ENCODE peak calls at places on chromosomes 11 and 22, in nine cellular contexts. K is astrocyte of the cerebellum, U is ovary, N is progenitor cell of endocrine pancreas, H is retinal pigment epithelial cell, V is brain microvascular endothelial cell, T is cardiac muscle cell, Y is Calu3, S is AG04449. L is an unnamed sample.

GRCh38 chr11:65141896-65142494 is 7.7 kb upstream of the SYVN1 start:
- DNase-seq in N (no peak), U (peak), V (no peak), T (no peak), K (no peak), S (no peak), H (no peak), Y (no peak), L (no peak)

GRCh38 chr11:101470414-101470813 is 113.4 kb downstream of the TRPC6 start:
- DNase-seq in K (no peak), Y (no peak), U (no peak), T (no peak), S (no peak), V (no peak), N (no peak), H (no peak), L (no peak)

GRCh38 chr11:14125529-14125928 is 163.0 kb downstream of the SPON1 start:
- DNase-seq in K (no peak), S (no peak), H (no peak), N (no peak), T (no peak), V (no peak), Y (peak), U (no peak), L (no peak)

GRCh38 chr11:48272551-48273080 is 9.0 kb downstream of the OR4X1 start:
- DNase-seq in S (no peak), N (no peak), U (no peak), T (no peak), Y (no peak), H (no peak), K (no peak), V (no peak), L (no peak)

GRCh38 chr11:43923327-43924111 is 18.9 kb upstream of the C11orf96 start:
- DNase-seq in U (peak), T (no peak), H (no peak), N (no peak), K (no peak), V (peak), Y (no peak), S (no peak), L (no peak)

GRCh38 chr11:57287884-57288283 is 36.9 kb downstream of the TNKS1BP1 start:
- DNase-seq in N (no peak), K (no peak), Y (no peak), S (no peak), V (no peak), H (no peak), T (no peak), U (no peak), L (no peak)

GRCh38 chr11:31361743-31362142 is 7.8 kb downstream of the DCDC1 start:
- DNase-seq in H (no peak), N (no peak), T (no peak), Y (no peak), S (no peak), U (no peak), V (no peak), K (no peak), L (no peak)

GRCh38 chr11:96055706-96056387 is 131.9 kb upstream of the MTMR2 start:
- DNase-seq in H (no peak), N (no peak), S (no peak), Y (peak), U (no peak), K (no peak), T (no peak), V (peak), L (no peak)

GRCh38 chr22:27022256-27022655 is 364.9 kb downstream of the MIAT start:
- DNase-seq in N (no peak), H (no peak), T (no peak), K (no peak), S (no peak), U (no peak), V (no peak), Y (peak), L (peak)

GRCh38 chr11:19723572-19724342 is 11.1 kb downstream of the NAV2 start:
- DNase-seq in U (no peak), S (no peak), V (peak), H (no peak), T (no peak), Y (peak), K (no peak), N (no peak), L (no peak)

GRCh38 chr11:72226701-72227100 is 2.1 kb downstream of the INPPL1 start:
- DNase-seq in V (no peak), U (no peak), N (no peak), S (no peak), H (no peak), K (no peak), Y (no peak), T (no peak), L (no peak)

GRCh38 chr11:119388103-119388502 is 6.6 kb upstream of the USP2 start:
- DNase-seq in N (no peak), T (no peak), U (no peak), Y (no peak), H (no peak), S (no peak), K (no peak), V (no peak), L (no peak)

GRCh38 chr22:17896552-17896951 is 122.3 kb upstream of the BID start:
- DNase-seq in N (peak), Y (no peak), T (peak), K (no peak), H (no peak), V (no peak), U (no peak), S (no peak), L (no peak)

GRCh38 chr11:71207996-71208774 is 44.2 kb downstream of the SHANK2 start:
- DNase-seq in K (no peak), Y (no peak), H (no peak), T (no peak), V (no peak), S (no peak), N (no peak), U (no peak), L (no peak)

GRCh38 chr11:35136311-35136710 is 2.7 kb upstream of the CD44 start:
- DNase-seq in K (no peak), H (no peak), S (no peak), U (no peak), T (no peak), V (no peak), N (no peak), Y (no peak), L (no peak)

GRCh38 chr11:122937978-122938377 is 43.7 kb downstream of the BSX start:
- DNase-seq in U (no peak), S (no peak), T (no peak), V (no peak), H (no peak), Y (no peak), N (no peak), K (no peak), L (no peak)

GRCh38 chr11:75184757-75185156 is 33.9 kb downstream of the SLCO2B1 start:
- DNase-seq in H (no peak), S (no peak), T (no peak), Y (no peak), K (no peak), U (no peak), N (no peak), V (no peak), L (no peak)

GRCh38 chr11:69269388-69269787 is 24.6 kb upstream of the MYEOV start:
- DNase-seq in K (no peak), H (no peak), N (no peak), T (no peak), V (no peak), U (no peak), Y (no peak), S (no peak), L (no peak)

GRCh38 chr22:49056301-49056700 is 771.4 kb downstream of the BRD1 start:
- DNase-seq in V (no peak), U (no peak), S (no peak), T (no peak), H (no peak), N (no peak), Y (no peak), K (no peak), L (no peak)

GRCh38 chr11:77191823-77192495 is 63.9 kb downstream of the MYO7A start:
- DNase-seq in U (peak), K (no peak), Y (peak), N (peak), V (peak), S (no peak), H (no peak), T (peak), L (no peak)

GRCh38 chr11:27717377-27717776 is 17.1 kb upstream of the BDNF start:
- DNase-seq in T (no peak), Y (no peak), S (no peak), H (no peak), K (no peak), V (no peak), U (no peak), N (no peak), L (no peak)

GRCh38 chr11:119752946-119753345 is 23.9 kb upstream of the NECTIN1 start:
- DNase-seq in S (no peak), V (no peak), N (no peak), K (no peak), T (no peak), H (no peak), Y (no peak), U (no peak), L (no peak)

DNA sequence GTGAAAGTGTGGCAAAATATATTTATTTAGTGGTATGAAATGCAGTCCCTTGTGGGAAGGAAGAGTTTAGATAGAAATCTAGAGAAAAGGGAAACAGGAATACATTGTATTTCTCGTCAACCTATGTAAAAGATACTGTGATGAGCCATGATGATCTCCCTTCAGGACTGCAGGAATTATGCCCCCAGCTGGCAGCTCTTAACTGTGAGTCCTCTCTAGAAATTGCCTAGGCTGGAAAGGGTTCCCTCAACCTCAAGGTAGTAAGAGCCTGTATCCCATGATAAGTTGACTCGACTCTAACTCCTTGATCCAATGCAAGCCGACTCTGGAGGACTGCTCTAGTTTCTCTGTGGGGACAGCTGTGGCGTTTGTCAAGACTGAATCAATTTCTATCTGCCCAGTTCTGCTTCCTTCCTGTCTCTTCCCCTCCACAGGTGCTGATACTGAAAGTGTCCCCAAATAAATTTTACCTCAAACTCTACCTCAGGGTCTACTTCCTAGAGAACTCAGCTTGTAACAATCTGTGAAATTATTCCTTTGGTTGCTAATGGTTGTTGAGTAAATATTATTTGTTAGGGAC is 897.3 kb downstream of the METTL15 start:
- DNase-seq in H (no peak), T (no peak), K (no peak), Y (no peak), V (no peak), S (no peak), N (no peak), U (no peak), L (no peak)
- TF ChIP-seq CTCF in H (peak), T (no peak), K (no peak), Y (no peak), V (peak), S (no peak), N (no peak), U (no peak), L (peak)

GRCh38 chr11:12122083-12122482 is 11.7 kb downstream of the MICAL2 start:
- DNase-seq in H (no peak), T (no peak), V (no peak), K (no peak), N (no peak), S (no peak), U (no peak), Y (peak), L (no peak)
- TF ChIP-seq CTCF in H (peak), T (peak), V (peak), K (peak), N (peak), S (peak), U (no peak), Y (peak), L (peak)

GRCh38 chr11:1309498-1310314 is at the start of gene TOLLIP:
- DNase-seq in N (peak), K (peak), S (peak), V (peak), Y (peak), H (peak), T (peak), U (peak), L (no peak)
- TF ChIP-seq CTCF in N (no peak), K (peak), S (peak), V (peak), Y (no peak), H (peak), T (peak), U (peak), L (peak)

GRCh38 chr11:60168306-60168705 is 14.6 kb downstream of the MS4A6A start:
- DNase-seq in S (no peak), K (no peak), N (no peak), V (no peak), Y (peak), U (no peak), T (no peak), H (no peak), L (no peak)

GRCh38 chr11:60172011-60172410 is 10.9 kb downstream of the MS4A6A start:
- DNase-seq in K (no peak), N (no peak), Y (no peak), V (no peak), S (no peak), U (no peak), T (no peak), H (no peak), L (no peak)

GRCh38 chr11:60170566-60170965 is 12.3 kb downstream of the MS4A6A start:
- DNase-seq in V (no peak), S (no peak), U (no peak), Y (peak), H (no peak), K (no peak), N (no peak), T (no peak), L (no peak)

GRCh38 chr11:60165946-60166345 is 16.9 kb downstream of the MS4A6A start:
- DNase-seq in N (no peak), S (no peak), V (no peak), U (no peak), Y (no peak), H (no peak), K (no peak), T (no peak), L (no peak)

DNA sequence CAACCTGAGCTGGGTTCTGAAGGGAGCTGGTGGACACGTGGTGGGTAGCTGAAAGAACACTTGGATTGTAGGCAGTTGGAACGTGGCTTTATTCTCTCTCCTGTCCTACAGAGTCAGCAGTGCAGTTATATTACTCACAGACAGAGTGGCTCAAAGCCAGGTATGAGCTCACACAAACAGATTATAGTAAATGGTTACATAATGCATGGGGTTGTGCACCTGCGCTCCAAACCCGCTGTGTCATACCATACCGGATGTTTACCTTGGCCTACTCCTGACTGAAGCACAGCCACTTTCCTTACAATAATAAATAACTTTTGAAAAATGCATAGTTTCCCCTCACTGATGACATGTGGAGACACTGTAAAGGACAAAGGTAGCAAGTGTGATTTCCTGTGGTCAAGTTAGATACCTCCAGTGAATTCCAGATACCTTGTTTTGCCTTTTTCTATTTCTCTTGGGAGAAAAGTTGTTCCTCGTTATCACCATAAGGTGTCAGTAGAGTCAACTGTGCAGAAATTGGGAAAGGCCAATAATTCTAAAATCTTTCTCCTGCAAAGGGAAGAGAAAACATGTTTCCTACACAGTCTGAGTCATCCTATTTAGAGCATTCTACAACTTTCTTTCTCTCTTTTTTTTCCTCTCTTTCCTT is 13.5 kb downstream of the MS4A6A start:
- DNase-seq in H (no peak), S (no peak), N (no peak), U (peak), Y (peak), K (no peak), T (no peak), V (peak), L (peak)
- TF ChIP-seq CTCF in H (peak), S (no peak), N (peak), U (no peak), Y (peak), K (no peak), T (peak), V (peak), L (peak)

GRCh38 chr11:90947930-90948329 is 725.1 kb upstream of the CHORDC1 start:
- DNase-seq in K (no peak), V (no peak), H (no peak), Y (no peak), T (no peak), S (no peak), N (no peak), U (no peak), L (no peak)
- TF ChIP-seq CTCF in K (no peak), V (no peak), H (peak), Y (no peak), T (no peak), S (no peak), N (no peak), U (no peak), L (no peak)

GRCh38 chr22:37907036-37907954 is 1.2 kb downstream of the MICALL1 start:
- DNase-seq in H (no peak), V (no peak), T (no peak), S (no peak), N (no peak), K (no peak), Y (no peak), U (no peak), L (no peak)

GRCh38 chr22:37904572-37905533 is 1.2 kb upstream of the MICALL1 start:
- DNase-seq in K (peak), N (no peak), T (peak), H (peak), U (peak), V (peak), Y (peak), S (peak), L (peak)

GRCh38 chr22:37909756-37910155 is 3.7 kb downstream of the MICALL1 start:
- DNase-seq in T (no peak), S (no peak), N (no peak), K (no peak), Y (no peak), V (no peak), U (no peak), H (no peak), L (no peak)

GRCh38 chr22:37906364-37907008 is 389 bp downstream of the MICALL1 start:
- DNase-seq in K (no peak), V (no peak), S (no peak), T (peak), N (no peak), U (no peak), H (no peak), Y (peak), L (no peak)

DNA sequence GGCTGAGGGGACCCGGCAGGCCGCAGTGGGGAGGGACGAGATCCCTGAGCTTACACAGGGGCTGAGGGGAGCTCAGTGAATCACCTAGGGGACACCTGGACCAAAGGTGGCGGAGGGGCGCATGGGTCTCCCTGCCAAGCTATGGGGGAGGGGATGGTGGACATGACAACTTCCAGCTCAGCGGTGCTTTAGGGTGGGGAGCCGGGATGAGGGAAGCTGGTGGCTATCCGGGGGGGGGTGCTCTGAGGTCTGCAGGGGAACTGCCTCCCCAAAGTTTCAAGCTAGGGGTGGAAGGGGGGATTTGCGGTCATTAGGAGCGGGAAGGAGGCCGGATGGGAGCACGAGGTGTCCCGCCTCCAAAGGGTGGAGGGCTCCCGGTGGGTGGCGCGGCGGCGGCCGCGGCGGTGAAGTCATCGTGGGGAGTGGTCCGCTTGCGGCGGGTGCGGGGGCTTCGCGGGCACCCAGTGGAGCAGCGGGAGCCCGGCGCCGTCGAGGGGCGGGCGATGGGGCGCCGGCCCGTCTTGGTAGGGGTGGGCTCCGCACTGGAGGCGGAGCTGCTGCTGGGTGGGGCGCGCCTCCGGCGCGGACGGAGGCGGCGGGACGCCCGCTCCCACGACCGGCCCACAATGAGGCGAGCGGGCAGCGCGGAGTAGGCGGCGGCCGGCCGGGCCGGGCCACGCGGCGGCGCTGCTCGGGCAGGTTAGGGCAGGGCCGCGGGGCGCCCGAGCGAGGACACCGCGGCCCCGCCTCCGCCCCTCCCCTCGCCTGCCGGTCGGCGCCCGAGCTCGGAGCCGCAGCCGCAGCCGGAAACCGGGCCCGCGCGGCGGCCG is at the start of gene MICALL1:
- DNase-seq in Y (peak), S (no peak), K (no peak), H (no peak), T (peak), V (peak), U (peak), N (peak), L (no peak)
- TF ChIP-seq CTCF in Y (no peak), S (no peak), K (no peak), H (no peak), T (no peak), V (no peak), U (peak), N (no peak), L (no peak)

GRCh38 chr22:46953968-46954755 is 191.7 kb downstream of the TBC1D22A start:
- DNase-seq in V (no peak), S (no peak), K (no peak), H (no peak), U (no peak), Y (no peak), T (no peak), N (no peak), L (no peak)

GRCh38 chr22:46951326-46951725 is 188.9 kb downstream of the TBC1D22A start:
- DNase-seq in H (no peak), T (no peak), U (no peak), K (no peak), Y (no peak), S (no peak), N (no peak), V (no peak), L (no peak)

GRCh38 chr22:46948411-46949144 is 186.1 kb downstream of the TBC1D22A start:
- DNase-seq in H (no peak), N (no peak), Y (no peak), V (no peak), T (no peak), S (no peak), K (no peak), U (no peak), L (no peak)

GRCh38 chr22:46947516-46948260 is 185.2 kb downstream of the TBC1D22A start:
- DNase-seq in K (no peak), V (no peak), U (no peak), Y (no peak), N (no peak), S (no peak), H (no peak), T (no peak), L (no peak)

DNA sequence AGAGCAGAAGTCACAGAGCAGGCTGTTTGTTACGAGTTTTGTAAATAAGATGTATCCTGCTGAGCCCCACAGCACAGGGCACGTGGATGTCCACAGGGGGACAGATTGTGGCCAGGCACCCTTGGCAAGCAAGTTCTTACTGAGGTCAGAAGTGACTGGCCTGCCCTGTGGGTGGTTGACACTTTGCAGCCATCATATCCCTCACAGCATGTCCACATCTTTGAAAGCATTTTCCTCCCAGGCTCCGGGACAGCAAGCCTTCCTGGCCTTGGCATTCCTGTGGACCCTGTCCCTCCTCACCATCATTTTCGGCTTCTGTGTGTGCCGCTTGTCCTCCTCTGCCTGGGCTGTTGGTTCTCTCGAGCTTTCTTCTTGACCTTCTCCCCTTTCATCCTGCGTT is 189.5 kb downstream of the TBC1D22A start:
- DNase-seq in N (no peak), K (no peak), U (no peak), V (no peak), H (no peak), Y (no peak), T (no peak), S (no peak), L (no peak)
- TF ChIP-seq CTCF in N (no peak), K (no peak), U (no peak), V (no peak), H (no peak), Y (no peak), T (no peak), S (no peak), L (no peak)

GRCh38 chr11:87463486-87464102 is 425.9 kb downstream of the TMEM135 start:
- DNase-seq in U (no peak), S (no peak), T (peak), Y (peak), H (peak), V (peak), N (no peak), K (no peak), L (no peak)
- TF ChIP-seq CTCF in U (no peak), S (peak), T (no peak), Y (peak), H (peak), V (peak), N (peak), K (peak), L (peak)

GRCh38 chr11:32487270-32487669 is 51.9 kb upstream of the WT1 start:
- DNase-seq in Y (peak), T (peak), H (no peak), N (peak), K (no peak), U (no peak), S (no peak), V (no peak), L (no peak)
- TF ChIP-seq CTCF in Y (no peak), T (peak), H (peak), N (peak), K (peak), U (no peak), S (peak), V (peak), L (peak)

L was measured in epithelial cell of proximal tubule.